ENCODE peak calls at places on chromosomes 2 and 18, in eight cellular contexts. One of them, this sample, is unnamed.

GRCh38 chr18:58544616-58545337 is 84.1 kb downstream of the ALPK2 start:
- DNase-seq in renal cortical epithelial cell: no peak
- DNase-seq in AG20443: no peak
- DNase-seq in activated naive CD8-positive, alpha-beta T cell treated with anti-CD3 and anti-CD28 coated beads for 36 hours: peak; percentile 17
- DNase-seq in activated CD8-positive, alpha-beta memory T cell treated with anti-CD3 and anti-CD28 coated beads, Interleukin-2, amount 50 U/mL, for 48 hours: no peak
- DNase-seq in stimulated activated CD8-positive, alpha-beta memory T cell treated with anti-CD3 and anti-CD28 coated beads, Interleukin-7, amount 100 ng/mL, for 24 hours: no peak
- DNase-seq in spleen: no peak
- DNase-seq in activated CD4-positive, alpha-beta T cell treated with anti-CD3 and anti-CD28 coated beads, Interleukin-2, amount 50 U/mL, for 1 hour: no peak
- DNase-seq in this sample: no peak

GRCh38 chr18:24212939-24213338 is 74.1 kb downstream of the CABYR start:
- DNase-seq in renal cortical epithelial cell: peak; percentile 96
- DNase-seq in AG20443: peak; percentile 37
- DNase-seq in activated naive CD8-positive, alpha-beta T cell treated with anti-CD3 and anti-CD28 coated beads for 36 hours: no peak
- DNase-seq in activated CD8-positive, alpha-beta memory T cell treated with anti-CD3 and anti-CD28 coated beads, Interleukin-2, amount 50 U/mL, for 48 hours: no peak
- DNase-seq in stimulated activated CD8-positive, alpha-beta memory T cell treated with anti-CD3 and anti-CD28 coated beads, Interleukin-7, amount 100 ng/mL, for 24 hours: no peak
- DNase-seq in spleen: no peak
- DNase-seq in activated CD4-positive, alpha-beta T cell treated with anti-CD3 and anti-CD28 coated beads, Interleukin-2, amount 50 U/mL, for 1 hour: no peak
- DNase-seq in this sample: peak; percentile 71

GRCh38 chr2:26035110-26035728 is 1.3 kb downstream of the RAB10 start:
- DNase-seq in renal cortical epithelial cell: no peak
- DNase-seq in AG20443: no peak
- DNase-seq in activated naive CD8-positive, alpha-beta T cell treated with anti-CD3 and anti-CD28 coated beads for 36 hours: no peak
- DNase-seq in activated CD8-positive, alpha-beta memory T cell treated with anti-CD3 and anti-CD28 coated beads, Interleukin-2, amount 50 U/mL, for 48 hours: no peak
- DNase-seq in stimulated activated CD8-positive, alpha-beta memory T cell treated with anti-CD3 and anti-CD28 coated beads, Interleukin-7, amount 100 ng/mL, for 24 hours: no peak
- DNase-seq in spleen: no peak
- DNase-seq in activated CD4-positive, alpha-beta T cell treated with anti-CD3 and anti-CD28 coated beads, Interleukin-2, amount 50 U/mL, for 1 hour: no peak
- DNase-seq in this sample: no peak

GRCh38 chr18:48663931-48664847 is 125.4 kb downstream of the CTIF start:
- DNase-seq in renal cortical epithelial cell: peak; percentile 20
- DNase-seq in AG20443: peak; percentile 89
- DNase-seq in activated naive CD8-positive, alpha-beta T cell treated with anti-CD3 and anti-CD28 coated beads for 36 hours: peak; percentile 33
- DNase-seq in activated CD8-positive, alpha-beta memory T cell treated with anti-CD3 and anti-CD28 coated beads, Interleukin-2, amount 50 U/mL, for 48 hours: peak; percentile 85
- DNase-seq in stimulated activated CD8-positive, alpha-beta memory T cell treated with anti-CD3 and anti-CD28 coated beads, Interleukin-7, amount 100 ng/mL, for 24 hours: peak; percentile 28
- DNase-seq in spleen: peak; percentile 90
- DNase-seq in activated CD4-positive, alpha-beta T cell treated with anti-CD3 and anti-CD28 coated beads, Interleukin-2, amount 50 U/mL, for 1 hour: peak; percentile 45
- DNase-seq in this sample: peak; percentile 90

GRCh38 chr2:21633531-21634310 is 510.0 kb downstream of the TDRD15 start:
- DNase-seq in renal cortical epithelial cell: no peak
- DNase-seq in AG20443: no peak
- DNase-seq in activated naive CD8-positive, alpha-beta T cell treated with anti-CD3 and anti-CD28 coated beads for 36 hours: no peak
- DNase-seq in activated CD8-positive, alpha-beta memory T cell treated with anti-CD3 and anti-CD28 coated beads, Interleukin-2, amount 50 U/mL, for 48 hours: no peak
- DNase-seq in stimulated activated CD8-positive, alpha-beta memory T cell treated with anti-CD3 and anti-CD28 coated beads, Interleukin-7, amount 100 ng/mL, for 24 hours: no peak
- DNase-seq in spleen: no peak
- DNase-seq in activated CD4-positive, alpha-beta T cell treated with anti-CD3 and anti-CD28 coated beads, Interleukin-2, amount 50 U/mL, for 1 hour: no peak
- DNase-seq in this sample: no peak

GRCh38 chr2:181658444-181658843 is 1.5 kb upstream of the CERKL start:
- DNase-seq in renal cortical epithelial cell: peak; percentile 50
- DNase-seq in AG20443: no peak
- DNase-seq in activated naive CD8-positive, alpha-beta T cell treated with anti-CD3 and anti-CD28 coated beads for 36 hours: no peak
- DNase-seq in activated CD8-positive, alpha-beta memory T cell treated with anti-CD3 and anti-CD28 coated beads, Interleukin-2, amount 50 U/mL, for 48 hours: no peak
- DNase-seq in stimulated activated CD8-positive, alpha-beta memory T cell treated with anti-CD3 and anti-CD28 coated beads, Interleukin-7, amount 100 ng/mL, for 24 hours: no peak
- DNase-seq in spleen: no peak
- DNase-seq in activated CD4-positive, alpha-beta T cell treated with anti-CD3 and anti-CD28 coated beads, Interleukin-2, amount 50 U/mL, for 1 hour: no peak
- DNase-seq in this sample: no peak

GRCh38 chr2:185979546-185980071 is 241.0 kb downstream of the FSIP2 start:
- DNase-seq in renal cortical epithelial cell: peak; percentile 72
- DNase-seq in AG20443: no peak
- DNase-seq in activated naive CD8-positive, alpha-beta T cell treated with anti-CD3 and anti-CD28 coated beads for 36 hours: no peak
- DNase-seq in activated CD8-positive, alpha-beta memory T cell treated with anti-CD3 and anti-CD28 coated beads, Interleukin-2, amount 50 U/mL, for 48 hours: no peak
- DNase-seq in stimulated activated CD8-positive, alpha-beta memory T cell treated with anti-CD3 and anti-CD28 coated beads, Interleukin-7, amount 100 ng/mL, for 24 hours: no peak
- DNase-seq in spleen: no peak
- DNase-seq in activated CD4-positive, alpha-beta T cell treated with anti-CD3 and anti-CD28 coated beads, Interleukin-2, amount 50 U/mL, for 1 hour: no peak
- DNase-seq in this sample: no peak

GRCh38 chr2:39524061-39524460 is 87.0 kb upstream of the MAP4K3 start:
- DNase-seq in renal cortical epithelial cell: no peak
- DNase-seq in AG20443: no peak
- DNase-seq in activated naive CD8-positive, alpha-beta T cell treated with anti-CD3 and anti-CD28 coated beads for 36 hours: no peak
- DNase-seq in activated CD8-positive, alpha-beta memory T cell treated with anti-CD3 and anti-CD28 coated beads, Interleukin-2, amount 50 U/mL, for 48 hours: no peak
- DNase-seq in stimulated activated CD8-positive, alpha-beta memory T cell treated with anti-CD3 and anti-CD28 coated beads, Interleukin-7, amount 100 ng/mL, for 24 hours: no peak
- DNase-seq in spleen: no peak
- DNase-seq in activated CD4-positive, alpha-beta T cell treated with anti-CD3 and anti-CD28 coated beads, Interleukin-2, amount 50 U/mL, for 1 hour: no peak
- DNase-seq in this sample: no peak

GRCh38 chr2:118812530-118812929 is 34.9 kb downstream of the EN1 start:
- DNase-seq in renal cortical epithelial cell: no peak
- DNase-seq in AG20443: no peak
- DNase-seq in activated naive CD8-positive, alpha-beta T cell treated with anti-CD3 and anti-CD28 coated beads for 36 hours: no peak
- DNase-seq in activated CD8-positive, alpha-beta memory T cell treated with anti-CD3 and anti-CD28 coated beads, Interleukin-2, amount 50 U/mL, for 48 hours: no peak
- DNase-seq in stimulated activated CD8-positive, alpha-beta memory T cell treated with anti-CD3 and anti-CD28 coated beads, Interleukin-7, amount 100 ng/mL, for 24 hours: no peak
- DNase-seq in spleen: no peak
- DNase-seq in activated CD4-positive, alpha-beta T cell treated with anti-CD3 and anti-CD28 coated beads, Interleukin-2, amount 50 U/mL, for 1 hour: no peak
- DNase-seq in this sample: no peak

GRCh38 chr2:120678251-120678650 is 57.4 kb upstream of the GLI2 start:
- DNase-seq in renal cortical epithelial cell: no peak
- DNase-seq in AG20443: peak; percentile 48
- DNase-seq in activated naive CD8-positive, alpha-beta T cell treated with anti-CD3 and anti-CD28 coated beads for 36 hours: no peak
- DNase-seq in activated CD8-positive, alpha-beta memory T cell treated with anti-CD3 and anti-CD28 coated beads, Interleukin-2, amount 50 U/mL, for 48 hours: no peak
- DNase-seq in stimulated activated CD8-positive, alpha-beta memory T cell treated with anti-CD3 and anti-CD28 coated beads, Interleukin-7, amount 100 ng/mL, for 24 hours: no peak
- DNase-seq in spleen: peak; percentile 38
- DNase-seq in activated CD4-positive, alpha-beta T cell treated with anti-CD3 and anti-CD28 coated beads, Interleukin-2, amount 50 U/mL, for 1 hour: no peak
- DNase-seq in this sample: peak; percentile 69

GRCh38 chr18:2970762-2971659 is 41.9 kb downstream of the LPIN2 start:
- DNase-seq in renal cortical epithelial cell: peak; percentile 48
- DNase-seq in AG20443: no peak
- DNase-seq in activated naive CD8-positive, alpha-beta T cell treated with anti-CD3 and anti-CD28 coated beads for 36 hours: no peak
- DNase-seq in activated CD8-positive, alpha-beta memory T cell treated with anti-CD3 and anti-CD28 coated beads, Interleukin-2, amount 50 U/mL, for 48 hours: no peak
- DNase-seq in stimulated activated CD8-positive, alpha-beta memory T cell treated with anti-CD3 and anti-CD28 coated beads, Interleukin-7, amount 100 ng/mL, for 24 hours: no peak
- DNase-seq in spleen: peak; percentile 88
- DNase-seq in activated CD4-positive, alpha-beta T cell treated with anti-CD3 and anti-CD28 coated beads, Interleukin-2, amount 50 U/mL, for 1 hour: peak; percentile 45
- DNase-seq in this sample: no peak

This sample was measured in GM03348.